ENCODE peak calls at places on chromosomes 11 and 22, in six cellular contexts. Q is H1, C is GM12878, A is HepG2, L is K562, Y is GM12892. N is an unnamed sample.

GRCh38 chr22:24244144-24244787 is 616 bp downstream of the GGT5 start:
- DNase-seq in Q (no peak), L (peak), C (no peak), Y (no peak), A (no peak), N (no peak)

GRCh38 chr22:19285831-19286230 is 5.7 kb downstream of the CLTCL1 start:
- DNase-seq in C (no peak), A (no peak), Y (no peak), Q (no peak), L (no peak), N (no peak)

GRCh38 chr11:17208257-17208999 is 642 bp upstream of the PIK3C2A start:
- DNase-seq in Q (peak), C (no peak), A (peak), Y (no peak), L (peak), N (peak)

GRCh38 chr11:45162916-45163879 is 16.8 kb downstream of the PRDM11 start:
- DNase-seq in Q (no peak), Y (no peak), A (no peak), C (no peak), L (no peak), N (no peak)

GRCh38 chr22:35868938-35869337 is 151.3 kb downstream of the APOL5 start:
- DNase-seq in Q (no peak), Y (no peak), L (no peak), A (no peak), C (no peak), N (no peak)

GRCh38 chr11:47607380-47607779 is 13.2 kb upstream of the C1QTNF4 start:
- DNase-seq in Y (no peak), L (no peak), A (no peak), C (no peak), Q (no peak), N (no peak)

GRCh38 chr11:27187075-27187847 is 146.6 kb downstream of the BBOX1 start:
- DNase-seq in L (no peak), Q (no peak), Y (no peak), A (peak), C (no peak), N (no peak)

GRCh38 chr22:19591568-19591967 is 67.4 kb upstream of the CLDN5 start:
- DNase-seq in L (no peak), Y (no peak), C (no peak), A (no peak), Q (no peak), N (no peak)

GRCh38 chr22:30861688-30862552 is 106.7 kb downstream of the MORC2 start:
- DNase-seq in Q (no peak), L (no peak), A (no peak), C (no peak), Y (peak), N (no peak)

GRCh38 chr11:132056689-132057088 is 686.3 kb downstream of the NTM start:
- DNase-seq in Y (no peak), Q (no peak), C (no peak), A (no peak), L (no peak), N (no peak)

GRCh38 chr22:25057013-25057881 is 104.7 kb downstream of the KIAA1671 start:
- DNase-seq in A (peak), Q (peak), C (no peak), Y (peak), L (peak), N (peak)

GRCh38 chr11:106568632-106569031 is 449.6 kb downstream of the GUCY1A2 start:
- DNase-seq in Q (no peak), L (no peak), Y (no peak), A (no peak), C (no peak), N (no peak)

GRCh38 chr11:12803086-12803826 is 129.0 kb downstream of the TEAD1 start:
- DNase-seq in A (no peak), L (no peak), Q (no peak), C (no peak), Y (no peak), N (no peak)

GRCh38 chr11:111944651-111945051 is 7.5 kb downstream of the DIXDC1 start:
- DNase-seq in Q (no peak), C (no peak), L (no peak), Y (no peak), A (no peak), N (no peak)

GRCh38 chr11:41116970-41117369 is 342.5 kb downstream of the LRRC4C start:
- DNase-seq in Q (peak), C (no peak), A (no peak), Y (no peak), L (no peak), N (no peak)

GRCh38 chr22:35310556-35311550 is 11.2 kb downstream of the TOM1 start:
- DNase-seq in Q (no peak), Y (no peak), C (no peak), L (no peak), A (peak), N (no peak)

GRCh38 chr11:66881927-66882452 is 25.1 kb downstream of the LRFN4 start:
- DNase-seq in Q (no peak), A (no peak), L (no peak), Y (no peak), C (no peak), N (no peak)

GRCh38 chr11:66882540-66882939 is 25.7 kb downstream of the LRFN4 start:
- DNase-seq in Q (no peak), A (no peak), L (no peak), Y (no peak), C (no peak), N (no peak)

GRCh38 chr11:66879583-66879982 is 22.7 kb downstream of the LRFN4 start:
- DNase-seq in A (no peak), Y (no peak), L (no peak), Q (no peak), C (no peak), N (no peak)

GRCh38 chr11:66881436-66881835 is 24.6 kb downstream of the LRFN4 start:
- DNase-seq in L (no peak), C (no peak), A (no peak), Y (no peak), Q (no peak), N (no peak)

GRCh38 chr11:66880484-66881211 is 23.8 kb downstream of the LRFN4 start:
- DNase-seq in L (no peak), Q (no peak), C (no peak), A (no peak), Y (no peak), N (no peak)
- TF ChIP-seq POLR2AphosphoS5 in L (no peak), Q (no peak), C (no peak), A (no peak), Y (no peak), N (no peak)

GRCh38 chr11:65310215-65310614 is 4.5 kb upstream of the CDC42EP2 start:
- DNase-seq in C (no peak), L (no peak), Q (no peak), Y (no peak), A (no peak), N (no peak)
- TF ChIP-seq TAF1 in C (no peak), L (no peak), Q (no peak), Y (no peak), A (no peak), N (no peak)

GRCh38 chr11:521179-521688 is 14.1 kb downstream of the HRAS start:
- DNase-seq in C (no peak), L (no peak), A (no peak), Y (no peak), Q (no peak), N (no peak)

GRCh38 chr11:515131-515530 is 8.1 kb upstream of the RNH1 start:
- DNase-seq in Q (no peak), Y (no peak), C (no peak), L (no peak), A (no peak), N (no peak)

GRCh38 chr11:520428-521178 is 13.6 kb upstream of the RNH1 start:
- DNase-seq in C (no peak), L (no peak), A (peak), Q (no peak), Y (no peak), N (no peak)

GRCh38 chr11:516400-516799 is 9.4 kb upstream of the RNH1 start:
- DNase-seq in Y (no peak), C (no peak), Q (no peak), L (no peak), A (no peak), N (no peak)

GRCh38 chr11:518463-519202 is 11.6 kb upstream of the RNH1 start:
- DNase-seq in C (no peak), L (peak), Y (peak), Q (peak), A (peak), N (peak)
- TF ChIP-seq POLR2A in C (peak), L (peak), Y (no peak), Q (no peak), A (no peak), N (no peak)

DNA sequence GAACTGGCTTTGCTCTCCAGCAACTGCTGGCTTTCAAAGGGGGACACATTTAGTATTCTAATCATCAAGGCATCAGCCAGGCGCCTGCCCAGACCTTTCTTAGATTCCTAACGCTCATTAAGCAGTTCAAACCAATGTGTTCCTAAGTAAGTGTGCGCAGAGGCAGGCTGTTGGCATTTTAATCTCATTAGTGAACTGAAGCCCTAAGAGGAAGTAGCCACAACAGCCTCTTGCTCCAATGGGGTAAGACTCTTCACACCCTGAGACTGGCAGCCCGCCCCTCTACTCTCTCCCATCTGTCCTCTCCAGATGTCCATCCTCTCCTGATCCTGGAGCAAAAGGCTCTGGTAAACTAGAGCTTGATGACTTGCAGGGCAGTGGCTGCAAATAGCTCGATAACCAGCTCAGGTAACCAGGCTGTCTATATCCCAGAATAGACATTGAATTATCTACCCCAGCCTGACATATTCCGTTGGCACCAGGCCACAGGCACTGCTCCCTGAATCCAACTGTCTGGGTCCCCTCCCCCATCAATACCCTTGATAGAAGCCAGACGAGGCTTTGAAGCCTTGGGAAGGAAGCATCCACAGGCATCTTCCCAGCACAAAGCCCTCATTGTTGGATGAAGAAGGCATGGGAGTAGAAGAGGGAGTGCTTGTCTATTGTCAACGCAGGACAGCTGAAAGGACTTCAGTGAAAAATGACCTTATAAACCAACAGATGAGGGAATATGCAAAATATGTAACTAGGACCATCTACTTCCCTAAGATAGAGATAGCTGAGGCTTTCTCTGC is 321.1 kb downstream of the TENM4 start:
- DNase-seq in Q (no peak), C (no peak), A (no peak), L (no peak), Y (no peak), N (no peak)
- TF ChIP-seq POLR2AphosphoS5 in Q (no peak), C (no peak), A (no peak), L (no peak), Y (no peak), N (no peak)